ENCODE peak calls at places on chromosomes 11 and 22, in six cellular contexts. G is cardiac fibroblast, W is NB4, P is heart right ventricle, X is thoracic aorta, Z is HFFc6. V is an unnamed sample.
A peak's percentile ranks its signal among the peaks of the same experiment; 100 is the strongest.

GRCh38 chr11:62726156-62727006 is 876 bp downstream of the HNRNPUL2 start:
- DNase-seq in G (no peak), W (no peak), P (no peak), X (no peak), Z (no peak), V (no peak)

GRCh38 chr22:26953380-26953807 is 296.0 kb downstream of the MIAT start:
- DNase-seq in G (no peak), W (no peak), P (no peak), X (no peak), Z (no peak), V (no peak)

GRCh38 chr11:33248416-33248957 is 8.7 kb upstream of the HIPK3 start:
- DNase-seq in G (no peak), W (no peak), P (no peak), X (no peak), Z (peak; percentile 59), V (no peak)

GRCh38 chr11:76235233-76236091 is 29.2 kb upstream of the WNT11 start:
- DNase-seq in G (peak; percentile 94), W (peak; percentile 95), P (peak; percentile 93), X (peak; percentile 66), Z (peak; percentile 95), V (peak; percentile 95)

GRCh38 chr11:119356349-119357031 is 10.0 kb upstream of the MFRP start:
- DNase-seq in G (peak; percentile 78), W (peak; percentile 82), P (peak; percentile 81), X (no peak), Z (peak; percentile 65), V (peak; percentile 87)

GRCh38 chr11:72668645-72669347 is 5.4 kb downstream of the PDE2A start:
- DNase-seq in G (no peak), W (peak; percentile 75), P (no peak), X (no peak), Z (no peak), V (peak; percentile 91)

GRCh38 chr11:25667871-25668270 is 664.1 kb upstream of the ANO3 start:
- DNase-seq in G (no peak), W (no peak), P (no peak), X (no peak), Z (no peak), V (no peak)

GRCh38 chr11:7160814-7161489 is 72.2 kb downstream of the RBMXL2 start:
- DNase-seq in G (no peak), W (no peak), P (no peak), X (no peak), Z (no peak), V (no peak)

GRCh38 chr11:31328698-31329097 is 40.8 kb downstream of the DCDC1 start:
- DNase-seq in G (no peak), W (no peak), P (no peak), X (no peak), Z (no peak), V (no peak)

GRCh38 chr11:1161410-1162152 is 3.8 kb downstream of the MUC5AC start:
- DNase-seq in G (no peak), W (no peak), P (no peak), X (no peak), Z (no peak), V (peak; percentile 9)

GRCh38 chr11:128599729-128600128 is 12.4 kb upstream of the ETS1 start:
- DNase-seq in G (no peak), W (no peak), P (no peak), X (no peak), Z (peak; percentile 79), V (no peak)

GRCh38 chr22:39375646-39376045 is 23.9 kb upstream of the TAB1 start:
- DNase-seq in G (no peak), W (no peak), P (no peak), X (no peak), Z (no peak), V (no peak)

GRCh38 chr22:39374801-39375200 is 24.8 kb upstream of the TAB1 start:
- DNase-seq in G (no peak), W (no peak), P (no peak), X (no peak), Z (no peak), V (no peak)

GRCh38 chr22:39369186-39369585 is 19.4 kb downstream of the SYNGR1 start:
- DNase-seq in G (no peak), W (no peak), P (no peak), X (no peak), Z (no peak), V (no peak)

GRCh38 chr22:39368402-39368801 is 18.6 kb downstream of the SYNGR1 start:
- DNase-seq in G (no peak), W (peak; percentile 83), P (peak; percentile 26), X (no peak), Z (no peak), V (no peak)

DNA sequence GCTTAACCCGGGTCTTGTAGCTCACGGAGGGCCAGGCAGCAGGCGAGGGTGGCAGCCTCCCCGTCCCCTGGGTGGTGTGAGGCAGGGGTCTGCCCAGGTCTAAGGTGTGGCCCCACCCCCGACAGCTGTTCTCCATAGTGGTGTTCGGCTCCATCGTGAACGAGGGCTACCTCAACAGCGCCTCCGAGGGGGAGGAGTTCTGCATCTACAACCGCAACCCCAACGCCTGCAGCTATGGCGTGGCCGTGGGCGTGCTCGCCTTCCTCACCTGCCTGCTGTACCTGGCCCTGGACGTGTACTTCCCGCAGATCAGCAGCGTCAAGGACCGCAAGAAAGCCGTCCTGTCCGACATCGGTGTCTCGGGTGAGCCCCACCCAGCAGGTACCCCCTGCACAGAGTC is 24.4 kb downstream of the SYNGR1 start:
- DNase-seq in G (no peak), W (no peak), P (no peak), X (no peak), Z (no peak), V (no peak)
- TF ChIP-seq CTCF in G (no peak), W (no peak), P (no peak), X (no peak), Z (no peak), V (no peak)

GRCh38 chr11:74123008-74123448 is 47.8 kb downstream of the C2CD3 start:
- DNase-seq in G (peak; percentile 43), W (no peak), P (no peak), X (no peak), Z (no peak), V (no peak)
- TF ChIP-seq CTCF in G (no peak), W (no peak), P (no peak), X (no peak), Z (peak; percentile 22), V (no peak)

GRCh38 chr11:105130189-105130813 is 9.3 kb downstream of the CARD18 start:
- DNase-seq in G (no peak), W (no peak), P (no peak), X (no peak), Z (no peak), V (no peak)
- TF ChIP-seq CTCF in G (no peak), W (no peak), P (no peak), X (no peak), Z (peak; percentile 33), V (no peak)

DNA sequence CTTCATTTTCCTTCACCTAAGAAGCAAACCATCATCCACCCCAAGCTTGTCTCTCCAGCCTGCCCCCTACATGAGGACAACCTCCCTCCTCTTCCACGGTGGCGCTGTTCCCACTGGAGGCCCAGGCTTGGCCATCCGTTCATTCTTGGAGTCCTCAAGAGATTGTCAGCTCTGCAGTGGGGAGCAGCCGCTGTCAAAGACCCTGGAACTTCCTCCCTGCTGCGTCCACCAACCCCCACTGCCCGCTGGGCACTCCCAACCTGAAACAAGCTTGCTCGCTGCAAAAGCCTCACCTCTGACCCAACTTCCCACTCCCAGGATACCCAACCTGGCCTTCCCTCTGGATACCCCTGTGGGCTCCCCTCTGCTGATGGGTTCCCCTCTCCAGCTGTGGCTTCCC is 10.4 kb upstream of the CD81 start:
- DNase-seq in G (no peak), W (no peak), P (no peak), X (no peak), Z (no peak), V (no peak)
- TF ChIP-seq CTCF in G (no peak), W (no peak), P (no peak), X (no peak), Z (no peak), V (no peak)

DNA sequence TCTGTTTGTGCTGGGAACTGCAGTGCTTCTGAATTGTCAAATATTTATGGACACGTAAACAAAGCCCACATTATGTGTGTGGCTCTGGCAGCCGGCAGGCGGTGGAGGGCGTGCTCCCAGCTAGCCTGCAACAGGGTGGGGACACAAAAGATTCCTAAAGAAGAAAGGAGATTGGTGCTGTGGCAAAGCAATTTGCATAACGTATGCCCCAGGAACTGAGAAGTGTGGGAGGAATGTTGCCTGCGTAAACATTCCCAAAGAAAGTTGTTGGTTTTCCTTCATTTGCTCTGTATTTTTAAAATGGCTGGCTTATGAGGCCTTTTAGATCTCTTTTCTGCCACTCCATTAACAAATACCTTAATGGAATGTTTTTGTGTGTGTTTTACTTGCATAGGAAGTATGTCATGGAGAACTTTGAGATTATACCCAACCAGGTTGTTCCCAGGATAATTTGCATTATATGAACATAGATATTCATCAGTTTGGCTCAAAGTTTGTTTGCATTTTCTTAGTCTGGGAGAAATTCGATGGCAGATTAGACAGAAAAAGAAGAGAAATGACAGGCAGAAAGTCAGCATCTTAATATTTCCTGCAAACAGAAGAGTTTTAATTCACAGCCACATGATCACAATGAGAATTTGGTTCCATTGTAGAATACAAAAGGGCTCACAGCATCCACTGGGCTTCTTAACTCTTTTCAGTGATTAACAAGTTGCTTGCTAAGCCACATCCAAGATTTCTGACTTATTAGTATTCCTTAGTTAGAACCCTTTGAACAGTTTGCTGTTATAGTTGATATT is 41.8 kb upstream of the DLAT start:
- DNase-seq in G (peak; percentile 63), W (no peak), P (no peak), X (no peak), Z (no peak), V (no peak)
- TF ChIP-seq CTCF in G (no peak), W (no peak), P (no peak), X (no peak), Z (no peak), V (no peak)

GRCh38 chr11:126371595-126371994 is 16.1 kb downstream of the ST3GAL4 start:
- DNase-seq in G (no peak), W (no peak), P (no peak), X (no peak), Z (no peak), V (no peak)

GRCh38 chr11:126375726-126376125 is 20.2 kb downstream of the ST3GAL4 start:
- DNase-seq in G (peak; percentile 84), W (no peak), P (no peak), X (no peak), Z (peak; percentile 20), V (no peak)

GRCh38 chr11:126366064-126366822 is 10.8 kb downstream of the ST3GAL4 start:
- DNase-seq in G (no peak), W (peak; percentile 59), P (peak; percentile 36), X (no peak), Z (no peak), V (no peak)

DNA sequence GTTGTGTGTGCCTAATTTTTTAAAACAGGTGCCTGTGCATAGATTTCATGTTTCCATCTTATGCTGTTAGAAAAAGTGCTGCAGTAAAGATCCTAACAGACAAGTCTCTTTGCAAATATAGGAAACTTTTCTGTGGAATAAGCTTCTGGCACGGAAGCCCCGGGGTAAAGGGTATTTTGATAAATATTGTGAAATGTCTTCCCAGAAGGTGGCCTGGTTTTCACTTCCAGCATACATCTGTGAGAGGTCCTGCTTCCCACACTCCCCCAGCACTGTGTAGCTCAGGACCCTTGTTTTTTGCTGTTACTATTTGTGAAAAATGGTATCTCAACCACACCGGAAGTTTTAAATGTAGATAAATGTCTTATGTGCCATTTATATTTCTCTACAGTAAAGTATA is 14.5 kb downstream of the ST3GAL4 start:
- DNase-seq in G (peak; percentile 67), W (no peak), P (no peak), X (no peak), Z (no peak), V (no peak)
- TF ChIP-seq CTCF in G (no peak), W (no peak), P (no peak), X (no peak), Z (no peak), V (no peak)

V was measured in GM10248.